ENCODE peak calls at places on chromosomes 5 and 9, in nine cellular contexts. N is breast epithelium, A is Peyer's patch, I is A549, S is upper lobe of right lung, D is tibial nerve, E is ovary, K is osteoblast, W is spleen. L is an unnamed sample.

GRCh38 chr9:72255546-72255925 is 106.3 kb downstream of the GDA start:
- DNase-seq in N (no peak), A (no peak), I (no peak), S (no peak), D (no peak), E (no peak), K (no peak), W (no peak), L (no peak)

GRCh38 chr9:76395381-76395780 is 1.2 kb upstream of the RFK start:
- DNase-seq in N (no peak), A (peak), I (no peak), S (no peak), D (no peak), E (no peak), K (no peak), W (peak), L (no peak)

GRCh38 chr5:121885630-121886029 is 33.9 kb downstream of the FTMT start:
- DNase-seq in N (no peak), A (no peak), I (no peak), S (no peak), D (no peak), E (no peak), K (no peak), W (no peak), L (no peak)

GRCh38 chr5:51383494-51384081 is 340 bp downstream of the ISL1 start:
- DNase-seq in N (no peak), A (no peak), I (no peak), S (no peak), D (no peak), E (no peak), K (peak), W (no peak), L (no peak)

GRCh38 chr9:131227112-131228058 is 48.9 kb downstream of the FAM78A start:
- DNase-seq in N (no peak), A (no peak), I (no peak), S (no peak), D (peak), E (peak), K (peak), W (no peak), L (no peak)

GRCh38 chr5:124927735-124928134 is 181.3 kb upstream of the ZNF608 start:
- DNase-seq in N (no peak), A (no peak), I (no peak), S (no peak), D (no peak), E (no peak), K (peak), W (no peak), L (no peak)

GRCh38 chr5:11174601-11175000 is 413.6 kb upstream of the DAP start:
- DNase-seq in N (no peak), A (no peak), I (no peak), S (no peak), D (no peak), E (no peak), K (no peak), W (no peak), L (no peak)

GRCh38 chr5:120817044-120817985 is 353.2 kb downstream of the PRR16 start:
- DNase-seq in N (no peak), A (no peak), I (no peak), S (no peak), D (no peak), E (no peak), K (no peak), W (no peak), L (no peak)

GRCh38 chr9:136119259-136120118 is 814 bp upstream of the TMEM250 start:
- DNase-seq in N (no peak), A (peak), I (no peak), S (no peak), D (no peak), E (no peak), K (peak), W (no peak), L (no peak)

GRCh38 chr5:98735806-98736507 is 37.5 kb upstream of the RGMB start:
- DNase-seq in N (no peak), A (no peak), I (no peak), S (no peak), D (no peak), E (no peak), K (peak), W (no peak), L (no peak)

GRCh38 chr9:124716795-124717194 is 54.3 kb downstream of the NR6A1 start:
- DNase-seq in N (no peak), A (no peak), I (no peak), S (no peak), D (no peak), E (no peak), K (peak), W (no peak), L (no peak)

GRCh38 chr5:145976431-145977155 is 40.2 kb downstream of the SH3RF2 start:
- DNase-seq in N (no peak), A (no peak), I (no peak), S (no peak), D (no peak), E (no peak), K (no peak), W (no peak), L (no peak)

DNA sequence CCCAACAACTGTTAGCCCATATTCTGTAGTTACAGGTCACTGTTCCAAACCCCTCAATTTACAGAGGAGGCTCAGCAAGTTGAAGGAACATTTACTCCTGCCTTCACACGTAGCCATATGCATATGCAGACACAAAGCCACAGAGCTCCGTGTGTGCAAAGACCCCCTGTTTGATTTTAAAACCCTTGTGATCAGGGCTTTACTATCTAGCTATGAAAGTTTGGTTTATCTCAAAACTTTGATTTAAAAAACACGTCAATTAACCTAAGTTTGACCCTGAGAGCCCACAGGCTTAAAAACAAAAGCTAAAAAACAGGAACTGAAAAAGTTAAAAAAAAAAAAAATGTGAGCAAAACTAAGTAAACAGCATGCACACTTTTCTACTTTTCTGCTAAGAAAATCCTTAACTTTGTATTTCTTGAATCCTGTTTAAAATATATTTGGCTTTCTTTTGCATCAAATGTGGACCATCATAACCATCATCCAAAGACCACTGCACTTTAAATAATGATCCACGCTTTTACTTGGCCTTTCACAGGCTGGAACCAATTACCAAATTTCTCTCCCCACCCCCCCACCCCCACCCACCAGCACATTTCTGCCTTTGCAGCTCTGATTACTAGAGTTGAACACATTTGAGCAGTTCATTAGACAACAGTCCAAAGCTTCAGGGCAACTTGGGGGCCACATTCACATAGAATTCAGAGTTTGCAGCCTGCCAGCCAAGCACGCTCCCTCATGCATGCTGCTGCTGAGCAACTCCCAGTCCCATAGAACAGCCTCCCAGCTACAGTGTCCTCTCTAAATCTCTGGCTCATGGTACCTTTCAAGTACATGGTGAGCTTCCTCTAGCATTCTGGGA is 128.8 kb upstream of the MAP3K1 start:
- DNase-seq in N (no peak), A (no peak), I (no peak), S (no peak), D (no peak), E (no peak), K (no peak), W (peak), L (no peak)
- TF ChIP-seq CTCF in N (no peak), A (no peak), I (no peak), S (no peak), D (no peak), E (no peak), K (no peak), W (no peak), L (no peak)

DNA sequence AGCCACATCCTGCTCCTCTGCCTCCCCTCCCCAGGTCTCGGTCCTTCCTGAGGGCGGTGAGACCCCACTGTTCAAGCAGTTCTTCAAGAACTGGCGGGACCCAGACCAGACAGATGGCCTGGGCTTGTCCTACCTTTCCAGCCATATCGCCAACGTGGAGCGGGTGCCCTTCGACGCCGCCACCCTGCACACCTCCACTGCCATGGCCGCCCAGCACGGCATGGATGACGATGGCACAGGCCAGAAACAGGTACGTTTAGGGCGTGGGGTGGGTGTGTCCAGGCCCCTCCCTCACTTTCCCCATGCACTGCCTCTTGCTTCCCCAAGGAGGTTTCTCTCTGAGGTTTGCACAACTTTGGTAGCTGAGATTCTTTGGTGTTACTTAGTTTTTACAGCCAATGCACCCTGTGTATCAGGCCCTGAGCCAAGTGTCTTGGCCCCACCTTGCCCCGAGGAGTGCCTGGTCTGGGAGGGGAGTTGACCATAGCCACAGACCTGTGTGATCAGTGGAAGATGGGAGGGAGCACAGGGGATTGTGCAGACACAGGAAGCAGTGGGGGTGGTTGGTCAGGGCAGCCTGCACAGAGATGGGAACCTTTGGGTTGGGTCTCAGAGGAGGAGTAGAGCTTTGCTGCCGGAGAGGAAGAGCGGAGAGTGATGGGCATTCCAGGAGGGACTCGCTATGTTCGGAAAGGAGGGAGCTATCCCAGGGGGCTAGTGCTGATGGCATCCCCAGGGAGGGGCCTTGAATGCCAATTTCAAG is 50.9 kb downstream of the GSN start:
- DNase-seq in N (no peak), A (no peak), I (no peak), S (no peak), D (no peak), E (no peak), K (no peak), W (peak), L (peak)
- H3K27ac ChIP-seq in N (peak), A (peak), I (peak), S (no peak), D (peak), E (no peak), K (peak), W (no peak), L (peak)

DNA sequence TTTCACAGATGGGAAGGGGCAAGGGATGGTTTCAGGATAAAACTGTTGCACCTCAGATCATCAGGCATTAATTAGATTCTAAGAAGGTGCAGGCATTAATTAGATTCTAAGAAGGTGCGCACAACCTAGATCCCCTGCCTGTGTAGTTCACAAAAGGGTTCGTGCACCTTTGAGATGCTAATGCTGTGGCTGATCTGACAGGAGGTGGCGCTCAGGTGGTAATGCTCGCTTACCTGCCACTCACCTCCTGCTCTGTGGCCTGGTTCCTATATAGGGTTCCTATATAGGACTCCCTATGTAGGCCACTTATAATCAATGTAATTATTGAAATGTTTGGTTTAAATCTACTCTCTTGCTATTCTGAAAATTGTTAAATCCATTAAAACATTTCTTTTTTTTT is 171.0 kb downstream of the MSX2 start:
- DNase-seq in N (no peak), A (no peak), I (no peak), S (no peak), D (no peak), E (no peak), K (no peak), W (no peak), L (no peak)
- TF ChIP-seq CTCF in N (no peak), A (no peak), I (no peak), S (no peak), D (no peak), E (no peak), K (no peak), W (no peak), L (no peak)

GRCh38 chr5:134813827-134814226 is 31.9 kb upstream of the C5orf24 start:
- DNase-seq in N (no peak), A (no peak), I (no peak), S (no peak), D (no peak), E (no peak), K (no peak), W (no peak), L (no peak)
- H3K27ac ChIP-seq in N (no peak), A (no peak), I (no peak), S (no peak), D (no peak), E (no peak), K (no peak), W (no peak), L (no peak)

GRCh38 chr5:14715481-14715880 is 51.0 kb downstream of the OTULIN start:
- DNase-seq in N (no peak), A (no peak), I (no peak), S (no peak), D (no peak), E (no peak), K (no peak), W (no peak), L (no peak)
- TF ChIP-seq CTCF in N (no peak), A (no peak), I (no peak), S (no peak), D (no peak), E (no peak), K (no peak), W (no peak), L (no peak)

L was measured in ascending aorta.